ENCODE peak calls at places on chromosomes 2 and 18, in four cellular contexts. M is HCT116; V is CD8-positive, alpha-beta memory T cell; D is fibroblast of lung. R is an unnamed sample. For H3K36me3, the result is how much of the 10 kb centered on the place peaks cover.

GRCh38 chr2:70328921-70329561 is 27.2 kb upstream of the FAM136A start:
- DNase-seq in M (peak), V (no peak), D (no peak), R (peak)

GRCh38 chr2:215664847-215665525 is 229.1 kb upstream of the FN1 start:
- DNase-seq in M (peak), V (no peak), D (peak), R (peak)

GRCh38 chr2:144890828-144891227 is 370.9 kb upstream of the ZEB2 start:
- DNase-seq in M (peak), V (no peak), D (peak), R (peak)

GRCh38 chr2:168700615-168701245 is 101.7 kb upstream of the NOSTRIN start:
- DNase-seq in M (no peak), V (no peak), D (no peak), R (peak)

GRCh38 chr2:128362889-128363228 is 44.2 kb upstream of the HS6ST1 start:
- DNase-seq in M (no peak), V (no peak), D (peak), R (peak)

GRCh38 chr18:46321954-46322353 is 217.8 kb downstream of the HAUS1 start:
- DNase-seq in M (no peak), V (no peak), D (no peak), R (peak)

GRCh38 chr2:88600038-88600465 is 27.2 kb downstream of the EIF2AK3 start:
- DNase-seq in M (peak), V (peak), D (peak), R (peak)

GRCh38 chr2:19752500-19752899 is 149.3 kb downstream of the TTC32 start:
- DNase-seq in M (no peak), V (no peak), D (no peak), R (no peak)

GRCh38 chr18:12639990-12640880 is 17.7 kb downstream of the SPIRE1 start:
- DNase-seq in M (no peak), V (no peak), D (peak), R (peak)

GRCh38 chr2:20050104-20050711 is 1.2 kb downstream of the LAPTM4A start:
- DNase-seq in M (no peak), V (peak), D (peak), R (peak)

GRCh38 chr2:202965810-202966454 is 48.7 kb upstream of the NBEAL1 start:
- DNase-seq in M (peak), V (no peak), D (peak), R (peak)

GRCh38 chr2:68537872-68538271 is 70.5 kb downstream of the APLF start:
- DNase-seq in M (no peak), V (no peak), D (no peak), R (peak)

GRCh38 chr18:73940721-73941120 is 206.9 kb downstream of the FBXO15 start:
- DNase-seq in M (no peak), V (no peak), D (no peak), R (no peak)

GRCh38 chr18:8721094-8721669 is 15.8 kb downstream of the MTCL1 start:
- DNase-seq in M (no peak), V (no peak), D (no peak), R (no peak)

GRCh38 chr18:78624646-78625279 is 354.9 kb upstream of the SALL3 start:
- DNase-seq in M (no peak), V (no peak), D (no peak), R (no peak)

GRCh38 chr18:79493211-79493800 is 97.6 kb downstream of the NFATC1 start:
- DNase-seq in M (no peak), V (no peak), D (no peak), R (no peak)

GRCh38 chr2:160581035-160581434 is 87.4 kb upstream of the RBMS1 start:
- DNase-seq in M (no peak), V (no peak), D (no peak), R (no peak)

GRCh38 chr2:164667566-164667965 is 46.3 kb upstream of the GRB14 start:
- DNase-seq in M (no peak), V (no peak), D (no peak), R (no peak)

GRCh38 chr2:216583157-216583556 is 50.1 kb upstream of the IGFBP2 start:
- DNase-seq in M (no peak), V (no peak), D (peak), R (peak)

GRCh38 chr2:119772767-119773166 is 13.0 kb downstream of the PTPN4 start:
- DNase-seq in M (no peak), V (no peak), D (no peak), R (no peak)

GRCh38 chr2:113085542-113085941 is 17.8 kb downstream of the IL1F10 start:
- DNase-seq in M (no peak), V (no peak), D (no peak), R (no peak)

GRCh38 chr2:188853307-188853706 is 120.9 kb upstream of the COL3A1 start:
- DNase-seq in M (no peak), V (no peak), D (peak), R (peak)

GRCh38 chr18:13165636-13166423 is 52.7 kb upstream of the LDLRAD4 start:
- DNase-seq in M (no peak), V (no peak), D (no peak), R (no peak)

GRCh38 chr2:188784269-188784762 is 189.9 kb upstream of the COL3A1 start:
- DNase-seq in M (no peak), V (no peak), D (no peak), R (no peak)

GRCh38 chr2:169073972-169074751 is 4.8 kb downstream of the DHRS9 start:
- DNase-seq in M (no peak), V (no peak), D (no peak), R (no peak)

GRCh38 chr2:101485856-101486255 is 10.9 kb upstream of the RFX8 start:
- DNase-seq in M (no peak), V (no peak), D (no peak), R (no peak)

GRCh38 chr18:28175930-28176673 is 828 bp downstream of the CDH2 start:
- DNase-seq in M (no peak), V (no peak), D (peak), R (peak)

GRCh38 chr2:105364436-105365139 is 27.2 kb downstream of the C2orf49 start:
- DNase-seq in M (no peak), V (no peak), D (no peak), R (no peak)
- H3K36me3 ChIP-seq in M (half or more), V (under half), D (under half), R (half or more)

DNA sequence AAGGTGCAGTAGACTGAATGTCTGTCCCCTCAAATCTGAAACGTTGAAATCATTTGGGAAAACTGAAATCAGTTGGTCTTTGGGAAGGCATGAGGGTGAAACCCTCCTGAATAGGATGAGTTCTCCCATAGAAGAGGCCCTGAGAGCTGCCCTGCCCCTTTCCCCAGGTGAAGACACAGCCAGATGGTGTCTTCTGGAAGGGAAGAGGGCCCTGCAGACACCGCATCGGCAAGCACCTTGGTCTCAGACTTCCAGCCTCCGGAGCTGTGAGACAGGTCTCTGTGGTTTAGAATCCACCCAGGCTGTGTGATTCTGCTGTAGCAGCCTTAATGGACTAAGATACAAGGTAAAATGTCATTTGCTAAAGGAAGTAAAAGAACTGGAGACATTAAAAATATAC is 42.1 kb upstream of the SNTG2 start:
- DNase-seq in M (no peak), V (no peak), D (no peak), R (no peak)
- H3K36me3 ChIP-seq in M (under half), V (under half), D (under half), R (under half)

GRCh38 chr2:239197146-239197545 is 203.7 kb downstream of the HDAC4 start:
- DNase-seq in M (no peak), V (no peak), D (no peak), R (no peak)

GRCh38 chr2:239194731-239195317 is 206.0 kb downstream of the HDAC4 start:
- DNase-seq in M (no peak), V (no peak), D (no peak), R (no peak)

GRCh38 chr2:239195318-239195871 is 205.4 kb downstream of the HDAC4 start:
- DNase-seq in M (no peak), V (no peak), D (no peak), R (no peak)

GRCh38 chr2:239196474-239197021 is 204.3 kb downstream of the HDAC4 start:
- DNase-seq in M (no peak), V (no peak), D (no peak), R (no peak)

GRCh38 chr2:239195992-239196391 is 204.8 kb downstream of the HDAC4 start:
- DNase-seq in M (no peak), V (no peak), D (no peak), R (no peak)
- H3K36me3 ChIP-seq in M (under half), V (under half), D (under half), R (under half)

GRCh38 chr2:85400023-85400422 is 10.1 kb downstream of the CAPG start:
- DNase-seq in M (no peak), V (no peak), D (no peak), R (no peak)
- H3K36me3 ChIP-seq in M (under half), V (under half), D (under half), R (under half)

GRCh38 chr2:61210332-61210981 is 48.5 kb downstream of the C2orf74 start:
- DNase-seq in M (no peak), V (no peak), D (peak), R (peak)

DNA sequence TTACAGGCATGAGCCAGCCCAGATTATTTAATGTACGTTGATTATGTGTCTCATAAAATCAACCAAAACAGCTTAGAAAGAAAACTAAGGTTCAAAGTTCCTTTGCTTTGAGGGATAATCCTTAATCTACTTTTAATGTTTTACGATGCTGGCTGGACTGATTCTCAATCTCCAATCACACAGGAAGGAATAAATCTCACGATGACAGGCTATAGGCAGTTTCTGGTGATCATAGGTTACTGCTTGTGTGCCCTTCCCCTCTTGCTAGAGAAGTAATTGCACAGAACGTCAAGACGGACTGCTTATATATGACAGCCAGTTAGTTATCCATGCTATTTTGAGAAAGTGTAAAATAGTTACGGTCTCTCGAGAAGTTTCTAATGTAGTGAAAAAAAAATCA is 43.1 kb downstream of the C2orf74 start:
- DNase-seq in M (no peak), V (no peak), D (no peak), R (no peak)
- H3K36me3 ChIP-seq in M (under half), V (half or more), D (under half), R (half or more)

DNA sequence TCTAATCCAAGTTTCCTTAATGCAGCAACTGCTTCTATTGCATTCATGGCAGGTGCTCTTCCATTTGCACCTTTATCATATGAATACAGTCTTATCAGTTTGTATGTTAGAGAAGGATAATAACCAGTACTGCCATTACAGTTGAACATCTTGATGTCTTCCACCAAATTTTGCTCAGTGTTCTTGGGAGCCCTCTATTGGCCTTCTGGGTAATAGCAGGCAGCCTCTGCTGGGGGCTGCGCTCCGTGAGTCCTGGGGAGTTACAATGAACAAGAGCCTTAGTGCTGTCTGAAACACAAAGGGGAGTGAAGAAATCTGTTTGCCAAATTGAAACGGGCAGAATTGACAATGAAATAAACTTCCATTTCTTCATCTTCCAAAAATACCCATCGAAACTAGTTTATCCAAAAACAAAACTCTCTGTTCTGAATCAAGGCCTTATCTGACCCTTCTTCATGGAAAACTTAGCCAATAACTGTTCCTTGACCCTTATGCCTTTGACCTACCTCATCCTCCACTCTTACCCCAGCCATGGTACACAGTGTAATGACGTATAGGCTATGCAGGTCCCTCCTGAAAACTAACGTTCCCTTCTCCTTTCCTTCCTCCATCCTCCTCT is 79.9 kb downstream of the ALK start:
- DNase-seq in M (peak), V (no peak), D (peak), R (peak)
- H3K36me3 ChIP-seq in M (under half), V (under half), D (under half), R (under half)

GRCh38 chr18:67510831-67511230 is 5.7 kb downstream of the DSEL start:
- DNase-seq in M (no peak), V (no peak), D (peak), R (no peak)
- H3K36me3 ChIP-seq in M (under half), V (under half), D (under half), R (under half)

DNA sequence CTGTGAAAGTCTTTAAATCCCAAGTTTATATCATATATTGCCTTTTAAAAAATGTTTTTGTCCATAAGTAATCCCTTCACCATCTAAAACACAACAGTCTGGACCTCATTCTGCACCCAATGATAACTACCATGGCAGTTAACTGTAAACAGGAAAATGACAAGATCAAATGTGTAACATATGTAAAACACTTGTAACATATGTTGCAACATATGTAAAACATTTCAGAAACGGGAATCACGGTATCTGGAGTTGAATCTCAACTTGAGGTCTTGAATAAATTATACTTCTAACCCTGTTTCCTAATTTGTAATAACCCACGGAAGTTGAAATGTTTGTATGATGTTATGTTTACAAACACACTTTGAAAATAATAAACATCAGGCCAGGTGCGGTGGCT is 6.2 kb downstream of the LRPPRC start:
- DNase-seq in M (no peak), V (no peak), D (no peak), R (no peak)
- H3K36me3 ChIP-seq in M (half or more), V (under half), D (under half), R (under half)

DNA sequence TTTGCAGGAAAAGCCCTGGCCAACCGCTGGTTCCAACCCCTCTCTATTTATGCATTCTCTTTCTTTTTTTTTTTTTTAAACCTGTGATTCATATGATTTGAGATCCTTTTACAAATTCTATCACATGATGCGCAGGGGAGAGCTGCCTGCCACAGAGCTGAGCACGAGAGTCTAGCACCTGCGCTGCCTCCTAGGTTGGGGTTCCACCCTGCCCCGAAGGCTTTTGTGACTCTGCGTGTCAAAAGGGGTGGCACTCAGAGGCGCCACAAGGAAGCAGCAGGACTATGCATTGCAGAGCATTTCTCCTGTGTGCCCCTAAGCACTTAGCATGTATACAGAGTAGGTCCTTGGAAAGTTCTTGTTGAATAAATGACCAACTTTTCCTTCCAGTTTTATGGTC is 17.3 kb upstream of the ESPNL start:
- DNase-seq in M (no peak), V (no peak), D (no peak), R (no peak)
- H3K36me3 ChIP-seq in M (under half), V (under half), D (under half), R (under half)

GRCh38 chr2:142220239-142220638 is 89.4 kb upstream of the LRP1B start:
- DNase-seq in M (no peak), V (no peak), D (no peak), R (no peak)
- H3K36me3 ChIP-seq in M (under half), V (under half), D (under half), R (under half)